ENCODE peak calls at places on chromosomes 13 and 19, in ten cellular contexts. X is thoracic aorta; J is hepatocyte; V is tibial nerve; C is heart right ventricle; Z is neural progenitor cell; O is SJCRH30; E is CD4-positive, alpha-beta T cell; R is A549; N is sigmoid colon. D is an unnamed sample.

GRCh38 chr19:7417671-7418324 is 69.1 kb downstream of the ARHGEF18 start:
- DNase-seq in X (no peak), J (peak; percentile 34), V (no peak), C (no peak), Z (no peak), O (no peak), E (no peak), R (no peak), N (no peak), D (no peak)

GRCh38 chr13:33639640-33640080 is 178.3 kb upstream of the RFC3 start:
- DNase-seq in X (no peak), J (no peak), V (no peak), C (no peak), Z (no peak), O (no peak), E (no peak), R (no peak), N (no peak), D (peak; percentile 39)

GRCh38 chr13:80360298-80360827 is 19.4 kb upstream of the SPRY2 start:
- DNase-seq in X (no peak), J (no peak), V (no peak), C (no peak), Z (no peak), O (no peak), E (no peak), R (no peak), N (no peak), D (no peak)

GRCh38 chr13:73248711-73249580 is 190.1 kb downstream of the KLF5 start:
- DNase-seq in X (no peak), J (peak; percentile 29), V (no peak), C (no peak), Z (no peak), O (peak; percentile 55), E (no peak), R (no peak), N (no peak), D (peak; percentile 92)

GRCh38 chr13:71864981-71865857 is 1.8 kb downstream of the DACH1 start:
- DNase-seq in X (no peak), J (peak; percentile 34), V (no peak), C (peak; percentile 16), Z (peak; percentile 68), O (peak; percentile 49), E (no peak), R (no peak), N (peak; percentile 55), D (no peak)

GRCh38 chr13:36518707-36519106 is 86.4 kb downstream of the CCNA1 start:
- DNase-seq in X (no peak), J (no peak), V (no peak), C (no peak), Z (no peak), O (no peak), E (no peak), R (no peak), N (no peak), D (no peak)

GRCh38 chr13:113665582-113666323 is 1.3 kb upstream of the GRK1 start:
- DNase-seq in X (no peak), J (no peak), V (no peak), C (no peak), Z (no peak), O (no peak), E (no peak), R (no peak), N (peak; percentile 56), D (no peak)

GRCh38 chr19:17943284-17944221 is 10.7 kb downstream of the CCDC124 start:
- DNase-seq in X (no peak), J (no peak), V (no peak), C (no peak), Z (no peak), O (no peak), E (no peak), R (no peak), N (no peak), D (no peak)

GRCh38 chr19:56423985-56424353 is 19.8 kb downstream of the ZNF583 start:
- DNase-seq in X (no peak), J (no peak), V (no peak), C (no peak), Z (no peak), O (peak; percentile 9), E (no peak), R (no peak), N (no peak), D (no peak)

DNA sequence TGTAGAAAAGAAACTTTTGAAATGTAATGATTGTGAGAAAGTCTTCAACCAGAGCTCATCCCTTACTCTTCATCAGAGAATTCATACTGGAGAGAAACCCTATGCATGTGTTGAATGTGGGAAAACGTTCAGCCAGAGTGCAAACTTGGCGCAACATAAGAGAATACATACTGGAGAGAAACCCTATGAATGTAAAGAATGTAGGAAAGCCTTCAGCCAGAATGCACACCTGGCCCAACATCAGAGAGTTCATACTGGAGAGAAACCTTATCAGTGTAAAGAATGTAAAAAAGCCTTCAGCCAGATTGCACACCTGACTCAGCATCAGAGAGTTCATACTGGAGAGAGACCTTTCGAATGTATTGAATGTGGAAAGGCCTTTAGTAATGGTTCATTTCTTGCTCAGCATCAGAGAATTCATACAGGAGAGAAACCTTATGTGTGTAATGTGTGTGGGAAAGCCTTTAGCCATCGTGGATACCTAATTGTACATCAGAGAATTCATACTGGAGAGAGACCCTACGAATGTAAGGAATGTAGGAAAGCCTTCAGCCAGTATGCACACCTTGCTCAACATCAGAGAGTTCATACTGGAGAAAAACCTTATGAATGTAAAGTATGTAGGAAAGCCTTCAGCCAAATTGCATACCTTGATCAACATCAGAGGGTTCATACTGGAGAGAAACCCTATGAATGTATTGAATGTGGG is 19.3 kb downstream of the ZNF583 start:
- DNase-seq in X (no peak), J (no peak), V (no peak), C (no peak), Z (no peak), O (peak; percentile 6), E (no peak), R (no peak), N (no peak), D (no peak)
- H3K9me3 ChIP-seq in X (peaks cover 97% of the 10 kb centered on the region), J (peaks cover 97% of the 10 kb centered on the region), V (peaks cover 100% of the 10 kb centered on the region), C (peaks cover 100% of the 10 kb centered on the region), Z (peaks cover 96% of the 10 kb centered on the region), O (peaks cover 53% of the 10 kb centered on the region), E (peaks cover 100% of the 10 kb centered on the region), R (peaks cover 99% of the 10 kb centered on the region), N (peaks cover 97% of the 10 kb centered on the region), D (peaks cover 89% of the 10 kb centered on the region)

GRCh38 chr13:44770951-44771350 is 194.8 kb upstream of the TSC22D1 start:
- DNase-seq in X (no peak), J (no peak), V (no peak), C (no peak), Z (no peak), O (no peak), E (no peak), R (no peak), N (no peak), D (no peak)

GRCh38 chr13:44765076-44765475 is 188.9 kb upstream of the TSC22D1 start:
- DNase-seq in X (no peak), J (peak; percentile 65), V (no peak), C (no peak), Z (peak; percentile 82), O (no peak), E (no peak), R (no peak), N (no peak), D (no peak)

GRCh38 chr13:44768775-44769578 is 192.8 kb upstream of the TSC22D1 start:
- DNase-seq in X (no peak), J (peak; percentile 35), V (no peak), C (no peak), Z (no peak), O (no peak), E (no peak), R (no peak), N (no peak), D (peak; percentile 40)

GRCh38 chr13:44767257-44767656 is 191.1 kb upstream of the TSC22D1 start:
- DNase-seq in X (no peak), J (no peak), V (no peak), C (no peak), Z (no peak), O (no peak), E (no peak), R (no peak), N (no peak), D (no peak)

DNA sequence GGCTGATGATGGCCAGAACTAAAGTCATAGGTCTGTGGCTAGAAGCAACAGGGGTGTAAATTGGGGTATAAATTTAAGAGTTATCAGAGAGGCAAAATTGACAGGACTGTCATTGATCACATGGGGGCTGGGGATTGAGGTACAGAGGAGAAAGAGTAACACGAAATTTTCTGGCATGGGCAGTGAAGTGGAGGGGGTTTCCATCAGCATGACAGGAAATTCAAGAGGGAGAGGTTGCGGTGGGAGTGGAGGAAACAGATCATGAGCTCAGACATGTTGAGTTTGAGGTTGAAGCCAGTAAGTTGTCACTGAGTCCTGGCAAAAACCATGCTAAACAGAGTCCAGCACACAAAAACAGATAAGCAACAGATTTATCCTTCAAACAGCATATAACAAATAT is 192.1 kb upstream of the TSC22D1 start:
- DNase-seq in X (no peak), J (no peak), V (no peak), C (no peak), Z (no peak), O (no peak), E (no peak), R (no peak), N (no peak), D (no peak)
- H3K27ac ChIP-seq in X (no peak overlapping the region), J (no peak overlapping the region), V (no peak overlapping the region), C (no peak overlapping the region), Z (no peak overlapping the region), O (no peak overlapping the region), E (no peak overlapping the region), R (no peak overlapping the region), N (no peak overlapping the region), D (no peak overlapping the region)

DNA sequence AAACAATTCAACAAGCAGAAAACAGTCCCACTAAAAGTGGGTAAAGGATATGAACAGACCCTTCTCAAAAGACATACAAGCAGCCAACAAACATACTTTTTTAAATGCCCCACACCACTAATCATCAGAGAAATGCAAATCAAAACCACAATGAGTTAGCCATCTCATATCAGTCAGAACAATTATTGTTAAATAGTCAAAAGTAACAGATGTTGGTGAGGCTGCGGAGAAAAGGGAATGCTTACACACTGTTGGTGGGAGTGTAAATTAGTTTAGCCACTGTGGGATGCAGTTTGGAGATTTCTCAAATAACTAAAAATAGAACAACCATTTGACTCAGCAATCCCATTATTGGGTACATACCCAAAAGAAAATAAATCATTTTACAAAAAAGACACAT is 8.7 kb downstream of the ZNF529 start:
- DNase-seq in X (no peak), J (no peak), V (no peak), C (no peak), Z (no peak), O (no peak), E (no peak), R (no peak), N (no peak), D (no peak)
- H3K9me3 ChIP-seq in X (peaks cover 86% of the 10 kb centered on the region), J (peaks cover 68% of the 10 kb centered on the region), V (peaks cover 100% of the 10 kb centered on the region), C (peaks cover 60% of the 10 kb centered on the region), Z (peaks cover 3% of the 10 kb centered on the region), O (peaks cover 42% of the 10 kb centered on the region), E (peaks cover 94% of the 10 kb centered on the region), R (peaks cover 98% of the 10 kb centered on the region), N (peaks cover 49% of the 10 kb centered on the region), D (peaks cover 14% of the 10 kb centered on the region)

DNA sequence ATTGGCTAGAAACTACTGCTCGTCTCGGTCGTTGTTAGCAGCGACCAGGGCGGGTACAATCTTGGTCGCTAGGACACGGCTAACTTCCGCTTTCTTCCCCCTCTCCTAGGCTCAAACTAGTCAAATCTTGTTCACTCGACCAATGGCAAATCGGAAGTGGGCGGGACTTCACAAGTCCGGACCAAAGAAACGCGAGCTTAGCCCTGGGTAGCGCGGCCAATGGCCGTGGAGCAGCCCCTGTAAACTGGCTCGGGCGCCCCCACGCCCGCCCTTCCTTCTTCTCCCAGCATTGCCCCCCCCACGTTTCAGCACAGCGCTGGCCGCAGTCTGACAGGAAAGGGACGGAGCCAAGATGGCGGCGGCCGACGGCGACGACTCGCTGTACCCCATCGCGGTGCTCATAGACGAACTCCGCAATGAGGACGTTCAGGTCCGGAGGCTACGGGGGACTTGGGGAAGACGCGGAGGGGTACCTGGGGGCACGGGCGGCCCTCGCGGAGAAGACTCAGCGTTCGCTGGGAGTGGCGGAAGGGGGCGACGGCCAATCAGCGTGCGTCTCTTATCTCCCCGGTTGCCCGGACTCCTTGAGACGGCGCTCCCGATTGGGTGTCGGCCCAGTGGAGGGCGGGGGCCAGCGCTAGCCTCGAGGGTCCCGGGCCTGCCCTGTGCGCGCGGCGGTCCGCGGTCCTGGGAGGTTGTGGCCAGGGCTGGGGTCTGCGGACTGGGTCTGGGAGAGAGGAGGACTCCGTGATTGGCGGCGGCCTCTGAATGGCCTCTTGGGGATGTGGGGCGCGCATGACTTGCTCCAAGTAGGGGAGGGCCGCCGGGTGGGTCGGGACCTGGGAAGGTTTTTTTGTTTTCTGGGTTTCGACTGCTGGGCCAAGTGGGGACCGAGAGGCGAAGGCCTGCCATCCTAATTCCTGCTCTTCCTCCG is at the start of gene PPP2R1A:
- DNase-seq in X (peak; percentile 99), J (peak; percentile 100), V (peak; percentile 99), C (peak; percentile 100), Z (peak; percentile 100), O (peak; percentile 100), E (peak; percentile 98), R (peak; percentile 97), N (peak; percentile 100), D (peak; percentile 100)
- H3K27ac ChIP-seq in X (peak within 1 kb of the TSS; percentile 99), J (peak within 1 kb of the TSS; percentile 94), V (peak within 1 kb of the TSS; percentile 97), C (peak within 1 kb of the TSS; percentile 98), Z (peak within 1 kb of the TSS; percentile 92), O (peak within 1 kb of the TSS; percentile 92), E (peak within 1 kb of the TSS; percentile 98), R (peak within 1 kb of the TSS; percentile 88), N (peak within 1 kb of the TSS; percentile 97), D (peak within 1 kb of the TSS; percentile 86)